ENCODE peak calls at places on chromosomes 11 and 22, in five cellular contexts. M is fibroblast of lung, E is gastrocnemius medialis, O is right lobe of liver, N is aorta. F is an unnamed sample. For H3K4me1, the result is how much of the 10 kb centered on the place peaks cover.

GRCh38 chr11:120089036-120090001 is 48.6 kb downstream of the TRIM29 start:
- DNase-seq in O (no peak), N (no peak), E (no peak), M (no peak), F (no peak)

GRCh38 chr22:25347752-25348102 is 128.3 kb downstream of the CRYBB2 start:
- DNase-seq in O (no peak), E (no peak), M (no peak), N (no peak), F (no peak)

GRCh38 chr22:35375031-35375430 is 5.9 kb upstream of the HMOX1 start:
- DNase-seq in M (peak), O (no peak), N (no peak), E (no peak), F (no peak)

GRCh38 chr11:44899959-44900358 is 50.7 kb downstream of the TP53I11 start:
- DNase-seq in M (peak), O (no peak), E (no peak), N (no peak), F (no peak)

GRCh38 chr11:57428643-57429042 is 1.7 kb upstream of the SLC43A3 start:
- DNase-seq in O (no peak), E (no peak), N (no peak), M (no peak), F (no peak)

GRCh38 chr11:117816151-117816741 is 8.3 kb downstream of the FXYD2 start:
- DNase-seq in O (peak), N (no peak), M (peak), E (no peak), F (peak)

GRCh38 chr11:70495351-70496310 is 97.3 kb downstream of the CTTN start:
- DNase-seq in O (peak), N (peak), M (no peak), E (no peak), F (no peak)

GRCh38 chr22:41781508-41781906 is 19.0 kb upstream of the CCDC134 start:
- DNase-seq in M (no peak), O (no peak), E (no peak), N (peak), F (no peak)

GRCh38 chr11:135033545-135033944 is 621.5 kb upstream of the B3GAT1 start:
- DNase-seq in E (no peak), N (no peak), O (no peak), M (peak), F (no peak)

GRCh38 chr11:10931761-10932700 is 74.2 kb upstream of the ZBED5 start:
- DNase-seq in O (no peak), N (no peak), E (no peak), M (no peak), F (no peak)

GRCh38 chr11:116294630-116295029 is 478.2 kb downstream of the BUD13 start:
- DNase-seq in E (no peak), M (no peak), N (no peak), O (no peak), F (no peak)

GRCh38 chr11:9859491-9860305 is 195.8 kb downstream of the SWAP70 start:
- DNase-seq in M (peak), N (no peak), E (no peak), O (no peak), F (no peak)

GRCh38 chr11:3049430-3050243 is 7.6 kb downstream of the CARS1 start:
- DNase-seq in N (peak), M (peak), E (peak), O (no peak), F (peak)

GRCh38 chr22:19530751-19531150 is 6.5 kb upstream of the CLDN5 start:
- DNase-seq in E (no peak), O (no peak), M (no peak), N (peak), F (no peak)

DNA sequence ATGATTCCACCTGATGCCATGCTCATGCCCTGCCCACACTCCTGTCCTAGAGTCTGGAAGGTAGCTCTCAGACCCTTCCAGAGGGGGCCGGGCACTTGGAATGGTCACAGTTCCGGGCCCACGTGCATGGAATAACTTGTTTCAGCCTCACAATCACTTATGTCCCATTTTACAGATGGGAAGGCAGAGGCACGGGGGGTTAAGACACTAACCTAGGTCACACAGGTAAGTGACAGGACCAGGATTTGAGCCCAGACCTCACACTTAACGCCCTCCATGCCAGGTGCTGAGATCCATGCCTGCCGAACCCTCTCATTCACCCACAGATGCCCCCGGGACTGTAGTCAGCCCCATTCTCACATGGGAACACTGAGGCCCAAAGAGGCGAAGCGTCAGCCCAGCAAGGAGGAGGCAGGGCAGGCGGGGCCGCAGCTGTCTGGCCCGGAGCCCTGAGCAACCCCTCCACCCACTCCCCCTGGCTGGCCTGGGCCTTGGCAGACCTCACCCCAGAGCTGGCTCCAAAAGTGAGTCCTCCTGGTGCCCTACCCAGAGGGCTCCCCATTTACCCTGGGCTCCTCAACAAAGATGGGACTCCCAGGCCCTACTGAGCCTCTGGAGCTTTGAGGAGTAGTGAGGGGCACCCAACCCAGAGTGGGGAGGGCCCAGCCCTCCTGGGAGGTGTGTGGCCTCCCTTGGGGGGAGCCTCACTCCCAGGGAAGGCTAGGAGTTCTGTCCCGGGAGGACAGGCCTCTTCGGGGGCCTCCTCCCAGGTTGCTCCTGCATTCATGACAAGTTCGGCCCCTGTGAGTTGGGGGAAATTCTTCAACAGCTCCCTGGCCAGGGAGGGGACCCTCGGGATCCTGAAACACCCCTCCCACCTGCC is 2.4 kb upstream of the ALDH3B1 start:
- DNase-seq in N (no peak), O (no peak), E (no peak), M (no peak), F (peak)
- H3K4me1 ChIP-seq in N (under half), O (under half), E (under half), M (under half), F (under half)

GRCh38 chr11:46332093-46332567 is 15.1 kb upstream of the DGKZ start:
- DNase-seq in M (no peak), O (no peak), N (no peak), E (no peak), F (no peak)

GRCh38 chr11:46332568-46333128 is 14.6 kb upstream of the DGKZ start:
- DNase-seq in O (no peak), E (no peak), M (no peak), N (no peak), F (no peak)

GRCh38 chr11:46334211-46334610 is 13.1 kb upstream of the DGKZ start:
- DNase-seq in O (no peak), N (no peak), M (no peak), E (no peak), F (no peak)

GRCh38 chr11:46331653-46331984 is 15.6 kb upstream of the DGKZ start:
- DNase-seq in E (no peak), N (no peak), O (no peak), M (no peak), F (no peak)

GRCh38 chr11:46333129-46333947 is 13.9 kb upstream of the DGKZ start:
- DNase-seq in O (no peak), N (no peak), E (no peak), M (no peak), F (no peak)
- H3K4me3 ChIP-seq in O (peak), N (peak), E (peak), M (no peak), F (peak)

GRCh38 chr11:65434057-65434666 is 11.6 kb downstream of the NEAT1 start:
- DNase-seq in N (no peak), E (no peak), O (no peak), M (peak), F (no peak)

GRCh38 chr11:65435981-65436411 is 13.4 kb downstream of the NEAT1 start:
- DNase-seq in E (no peak), O (peak), N (peak), M (peak), F (no peak)

GRCh38 chr11:65433657-65434056 is 11.1 kb downstream of the NEAT1 start:
- DNase-seq in E (no peak), M (no peak), N (no peak), O (no peak), F (no peak)

GRCh38 chr11:65435330-65435931 is 12.8 kb downstream of the NEAT1 start:
- DNase-seq in N (no peak), M (peak), E (no peak), O (peak), F (peak)

GRCh38 chr11:65434667-65435179 is 12.1 kb downstream of the NEAT1 start:
- DNase-seq in O (no peak), M (peak), E (no peak), N (no peak), F (no peak)
- H3K4me1 ChIP-seq in O (under half), M (under half), E (under half), N (under half), F (under half)

GRCh38 chr11:47271961-47272661 is 2.2 kb downstream of the MADD start:
- DNase-seq in O (no peak), E (peak), M (no peak), N (no peak), F (no peak)

GRCh38 chr11:47270331-47271271 is 668 bp downstream of the MADD start:
- DNase-seq in N (peak), O (no peak), E (no peak), M (peak), F (peak)

GRCh38 chr11:47272706-47273105 is 2.8 kb downstream of the MADD start:
- DNase-seq in O (no peak), E (no peak), N (no peak), M (peak), F (no peak)

GRCh38 chr11:47269829-47270305 is at the start of gene MADD:
- DNase-seq in N (peak), M (peak), O (peak), E (peak), F (peak)

GRCh38 chr11:47271328-47271727 is 1.4 kb downstream of the MADD start:
- DNase-seq in E (no peak), N (no peak), O (no peak), M (no peak), F (no peak)
- H3K4me3 ChIP-seq in E (peak), N (no peak), O (no peak), M (no peak), F (no peak)

GRCh38 chr11:96306933-96307747 is 35.9 kb downstream of the MAML2 start:
- DNase-seq in E (peak), N (peak), M (peak), O (no peak), F (peak)
- H3K4me1 ChIP-seq in E (under half), N (under half), M (under half), O (under half), F (half or more)

GRCh38 chr11:68751331-68751856 is at the start of gene TESMIN:
- DNase-seq in O (peak), E (peak), M (peak), N (peak), F (peak)
- H3K4me3 ChIP-seq in O (peak), E (peak), M (no peak), N (no peak), F (peak)

F was measured in pancreas.